ENCODE peak calls at places on chromosomes 1 and 21, in seven cellular contexts. One of them, this sample, is unnamed.

GRCh38 chr1:58231204-58231603 is 315.3 kb downstream of the OMA1 start:
- DNase-seq in T-helper 9 cell: no peak
- DNase-seq in AG09319: no peak
- DNase-seq in fibroblast of villous mesenchyme: no peak
- DNase-seq in NCI-H2029: no peak
- DNase-seq in left cardiac atrium: no peak
- DNase-seq in memory B cell: no peak
- DNase-seq in this sample: no peak

GRCh38 chr1:74380252-74380651 is 132.2 kb downstream of the LRRC53 start:
- DNase-seq in memory B cell: no peak
- DNase-seq in fibroblast of villous mesenchyme: no peak
- DNase-seq in T-helper 9 cell: no peak
- DNase-seq in NCI-H2029: no peak
- DNase-seq in AG09319: no peak
- DNase-seq in left cardiac atrium: no peak
- DNase-seq in this sample: no peak

GRCh38 chr1:58852731-58853485 is 69.1 kb upstream of the JUN start:
- DNase-seq in AG09319: no peak
- DNase-seq in left cardiac atrium: no peak
- DNase-seq in T-helper 9 cell: no peak
- DNase-seq in memory B cell: no peak
- DNase-seq in fibroblast of villous mesenchyme: no peak
- DNase-seq in NCI-H2029: no peak
- DNase-seq in this sample: no peak

GRCh38 chr1:110336300-110337039 is 2.7 kb upstream of the RBM15 start:
- DNase-seq in NCI-H2029: no peak
- DNase-seq in fibroblast of villous mesenchyme: peak
- DNase-seq in left cardiac atrium: peak
- DNase-seq in memory B cell: no peak
- DNase-seq in AG09319: no peak
- DNase-seq in T-helper 9 cell: no peak
- DNase-seq in this sample: no peak

GRCh38 chr1:220378571-220379302 is 106.5 kb upstream of the RAB3GAP2 start:
- DNase-seq in T-helper 9 cell: no peak
- DNase-seq in NCI-H2029: no peak
- DNase-seq in AG09319: no peak
- DNase-seq in left cardiac atrium: no peak
- DNase-seq in memory B cell: no peak
- DNase-seq in fibroblast of villous mesenchyme: no peak
- DNase-seq in this sample: no peak

GRCh38 chr1:94143173-94143808 is 22.3 kb upstream of the ABCA4 start:
- DNase-seq in T-helper 9 cell: no peak
- DNase-seq in left cardiac atrium: no peak
- DNase-seq in NCI-H2029: peak
- DNase-seq in fibroblast of villous mesenchyme: peak
- DNase-seq in memory B cell: no peak
- DNase-seq in AG09319: no peak
- DNase-seq in this sample: no peak

GRCh38 chr1:32464716-32465540 is at the start of gene ZBTB8B:
- DNase-seq in NCI-H2029: peak
- DNase-seq in left cardiac atrium: peak
- DNase-seq in memory B cell: peak
- DNase-seq in fibroblast of villous mesenchyme: peak
- DNase-seq in AG09319: no peak
- DNase-seq in T-helper 9 cell: no peak
- DNase-seq in this sample: no peak

GRCh38 chr1:226891846-226892533 is 21.6 kb downstream of the PSEN2 start:
- DNase-seq in left cardiac atrium: peak
- DNase-seq in AG09319: no peak
- DNase-seq in memory B cell: no peak
- DNase-seq in T-helper 9 cell: no peak
- DNase-seq in NCI-H2029: no peak
- DNase-seq in fibroblast of villous mesenchyme: peak
- DNase-seq in this sample: no peak

GRCh38 chr1:186498071-186498470 is 37.2 kb upstream of the PDC start:
- DNase-seq in NCI-H2029: no peak
- DNase-seq in fibroblast of villous mesenchyme: no peak
- DNase-seq in memory B cell: no peak
- DNase-seq in AG09319: no peak
- DNase-seq in T-helper 9 cell: no peak
- DNase-seq in left cardiac atrium: no peak
- DNase-seq in this sample: no peak

GRCh38 chr1:70528591-70529333 is 117.7 kb downstream of the CTH start:
- DNase-seq in AG09319: no peak
- DNase-seq in NCI-H2029: no peak
- DNase-seq in T-helper 9 cell: no peak
- DNase-seq in fibroblast of villous mesenchyme: peak
- DNase-seq in memory B cell: no peak
- DNase-seq in left cardiac atrium: no peak
- DNase-seq in this sample: no peak

GRCh38 chr1:206041640-206042039 is 11.3 kb upstream of the RHEX start:
- DNase-seq in AG09319: no peak
- DNase-seq in left cardiac atrium: no peak
- DNase-seq in T-helper 9 cell: no peak
- DNase-seq in fibroblast of villous mesenchyme: no peak
- DNase-seq in NCI-H2029: no peak
- DNase-seq in memory B cell: peak
- DNase-seq in this sample: no peak

GRCh38 chr1:186609183-186609582 is 71.0 kb downstream of the PTGS2 start:
- DNase-seq in AG09319: no peak
- DNase-seq in left cardiac atrium: no peak
- DNase-seq in T-helper 9 cell: no peak
- DNase-seq in fibroblast of villous mesenchyme: no peak
- DNase-seq in memory B cell: no peak
- DNase-seq in NCI-H2029: no peak
- DNase-seq in this sample: no peak

GRCh38 chr21:38388219-38388618 is 110.1 kb downstream of the ERG start:
- DNase-seq in AG09319: no peak
- DNase-seq in left cardiac atrium: no peak
- DNase-seq in T-helper 9 cell: no peak
- DNase-seq in fibroblast of villous mesenchyme: no peak
- DNase-seq in memory B cell: no peak
- DNase-seq in NCI-H2029: no peak
- DNase-seq in this sample: no peak

GRCh38 chr1:153774780-153775431 is at the start of gene SLC27A3:
- DNase-seq in AG09319: no peak
- DNase-seq in fibroblast of villous mesenchyme: peak
- DNase-seq in memory B cell: no peak
- DNase-seq in left cardiac atrium: peak
- DNase-seq in NCI-H2029: peak
- DNase-seq in T-helper 9 cell: peak
- DNase-seq in this sample: no peak

GRCh38 chr1:87449348-87449963 is 120.8 kb downstream of the LMO4 start:
- DNase-seq in NCI-H2029: peak
- DNase-seq in fibroblast of villous mesenchyme: no peak
- DNase-seq in left cardiac atrium: peak
- DNase-seq in T-helper 9 cell: peak
- DNase-seq in memory B cell: peak
- DNase-seq in AG09319: no peak
- DNase-seq in this sample: no peak

GRCh38 chr21:43859747-43860214 is 5.2 kb upstream of the AGPAT3 start:
- DNase-seq in T-helper 9 cell: no peak
- DNase-seq in NCI-H2029: no peak
- DNase-seq in AG09319: no peak
- DNase-seq in fibroblast of villous mesenchyme: peak
- DNase-seq in left cardiac atrium: no peak
- DNase-seq in memory B cell: no peak
- DNase-seq in this sample: no peak

GRCh38 chr1:210159206-210159605 is 73.4 kb upstream of the SERTAD4 start:
- DNase-seq in memory B cell: no peak
- DNase-seq in left cardiac atrium: no peak
- DNase-seq in T-helper 9 cell: no peak
- DNase-seq in fibroblast of villous mesenchyme: no peak
- DNase-seq in AG09319: no peak
- DNase-seq in NCI-H2029: no peak
- DNase-seq in this sample: no peak

GRCh38 chr21:42858185-42858847 is 21.0 kb downstream of the WDR4 start:
- DNase-seq in memory B cell: no peak
- DNase-seq in fibroblast of villous mesenchyme: no peak
- DNase-seq in left cardiac atrium: no peak
- DNase-seq in NCI-H2029: no peak
- DNase-seq in AG09319: no peak
- DNase-seq in T-helper 9 cell: no peak
- DNase-seq in this sample: no peak

GRCh38 chr1:207259391-207259790 is 62.1 kb upstream of the CD55 start:
- DNase-seq in memory B cell: no peak
- DNase-seq in NCI-H2029: no peak
- DNase-seq in AG09319: no peak
- DNase-seq in left cardiac atrium: no peak
- DNase-seq in T-helper 9 cell: no peak
- DNase-seq in fibroblast of villous mesenchyme: peak
- DNase-seq in this sample: no peak

GRCh38 chr1:247407180-247407616 is 8.8 kb upstream of the NLRP3 start:
- DNase-seq in T-helper 9 cell: peak
- DNase-seq in AG09319: no peak
- DNase-seq in left cardiac atrium: peak
- DNase-seq in NCI-H2029: no peak
- DNase-seq in fibroblast of villous mesenchyme: no peak
- DNase-seq in memory B cell: no peak
- DNase-seq in this sample: peak

GRCh38 chr21:44420416-44421205 is 34.7 kb upstream of the LRRC3 start:
- DNase-seq in T-helper 9 cell: no peak
- DNase-seq in NCI-H2029: no peak
- DNase-seq in fibroblast of villous mesenchyme: no peak
- DNase-seq in memory B cell: no peak
- DNase-seq in left cardiac atrium: no peak
- DNase-seq in AG09319: no peak
- DNase-seq in this sample: no peak

GRCh38 chr1:116112388-116113140 is 1.4 kb downstream of the MAB21L3 start:
- DNase-seq in memory B cell: no peak
- DNase-seq in T-helper 9 cell: no peak
- DNase-seq in NCI-H2029: no peak
- DNase-seq in left cardiac atrium: no peak
- DNase-seq in fibroblast of villous mesenchyme: no peak
- DNase-seq in AG09319: no peak
- DNase-seq in this sample: no peak

GRCh38 chr1:246782120-246782900 is 58.1 kb downstream of the SCCPDH start:
- DNase-seq in T-helper 9 cell: no peak
- DNase-seq in fibroblast of villous mesenchyme: peak
- DNase-seq in memory B cell: no peak
- DNase-seq in left cardiac atrium: peak
- DNase-seq in AG09319: no peak
- DNase-seq in NCI-H2029: peak
- DNase-seq in this sample: no peak

GRCh38 chr21:42311160-42311559 is 4.0 kb downstream of the TFF3 start:
- DNase-seq in memory B cell: no peak
- DNase-seq in NCI-H2029: no peak
- DNase-seq in AG09319: no peak
- DNase-seq in left cardiac atrium: no peak
- DNase-seq in fibroblast of villous mesenchyme: no peak
- DNase-seq in T-helper 9 cell: no peak
- DNase-seq in this sample: no peak

GRCh38 chr1:181504294-181505115 is 21.2 kb downstream of the CACNA1E start:
- DNase-seq in memory B cell: no peak
- DNase-seq in left cardiac atrium: no peak
- DNase-seq in fibroblast of villous mesenchyme: peak
- DNase-seq in T-helper 9 cell: no peak
- DNase-seq in NCI-H2029: no peak
- DNase-seq in AG09319: no peak
- DNase-seq in this sample: no peak

GRCh38 chr21:37855568-37856391 is 60.5 kb downstream of the KCNJ6 start:
- DNase-seq in fibroblast of villous mesenchyme: peak
- DNase-seq in left cardiac atrium: no peak
- DNase-seq in memory B cell: no peak
- DNase-seq in T-helper 9 cell: no peak
- DNase-seq in AG09319: peak
- DNase-seq in NCI-H2029: no peak
- DNase-seq in this sample: no peak

GRCh38 chr1:178942285-178943218 is 71.7 kb upstream of the ANGPTL1 start:
- DNase-seq in AG09319: no peak
- DNase-seq in T-helper 9 cell: no peak
- DNase-seq in memory B cell: no peak
- DNase-seq in NCI-H2029: no peak
- DNase-seq in fibroblast of villous mesenchyme: peak
- DNase-seq in left cardiac atrium: peak
- DNase-seq in this sample: no peak

GRCh38 chr1:93814059-93814794 is 64.8 kb downstream of the DNTTIP2 start:
- DNase-seq in AG09319: peak
- DNase-seq in T-helper 9 cell: no peak
- DNase-seq in memory B cell: peak
- DNase-seq in fibroblast of villous mesenchyme: peak
- DNase-seq in left cardiac atrium: peak
- DNase-seq in NCI-H2029: peak
- DNase-seq in this sample: peak